ENCODE peak calls at places on chromosome 5, in six cellular contexts. R is GM13976; I is heart right ventricle; O is neural crest cell; E is choroid plexus epithelial cell; S is CD4-positive, alpha-beta T cell. H is an unnamed sample.

GRCh38 chr5:937151-937924 is 44.7 kb downstream of the TRIP13 start:
- DNase-seq in O (no peak), I (no peak), R (no peak), S (no peak), E (no peak), H (no peak)

GRCh38 chr5:56735845-56736641 is 79.3 kb upstream of the MAP3K1 start:
- DNase-seq in O (no peak), I (no peak), S (peak; percentile 8), E (no peak), R (no peak), H (no peak)

GRCh38 chr5:1292139-1292538 is 2.7 kb downstream of the TERT start:
- DNase-seq in I (no peak), S (no peak), R (no peak), O (no peak), E (no peak), H (no peak)

GRCh38 chr5:181217805-181218065 is 5.3 kb upstream of the TRIM41 start:
- DNase-seq in R (no peak), O (no peak), E (no peak), I (no peak), S (peak; percentile 43), H (no peak)

GRCh38 chr5:173016621-173017046 is 33.1 kb downstream of the ATP6V0E1 start:
- DNase-seq in S (no peak), E (peak; percentile 75), O (no peak), R (no peak), I (peak; percentile 42), H (peak; percentile 70)

GRCh38 chr5:78757269-78758053 is 108.9 kb upstream of the LHFPL2 start:
- DNase-seq in I (no peak), R (no peak), S (no peak), O (no peak), E (peak; percentile 70), H (peak; percentile 53)

GRCh38 chr5:131747180-131748105 is 49.4 kb downstream of the FNIP1 start:
- DNase-seq in S (no peak), E (peak; percentile 62), I (no peak), R (peak; percentile 31), O (no peak), H (peak; percentile 13)

GRCh38 chr5:172728481-172729241 is 42.3 kb downstream of the DUSP1 start:
- DNase-seq in E (no peak), S (no peak), O (no peak), I (no peak), R (no peak), H (no peak)

GRCh38 chr5:159101689-159102088 is 2.0 kb upstream of the EBF1 start:
- DNase-seq in I (no peak), R (no peak), O (no peak), E (no peak), S (no peak), H (no peak)

GRCh38 chr5:39102684-39103155 is 28.5 kb upstream of the RICTOR start:
- DNase-seq in S (no peak), R (no peak), I (no peak), E (peak; percentile 27), O (no peak), H (peak; percentile 68)

GRCh38 chr5:143033535-143034260 is 263.5 kb downstream of the ARHGAP26 start:
- DNase-seq in I (no peak), O (no peak), S (no peak), E (peak; percentile 75), R (no peak), H (peak; percentile 92)

GRCh38 chr5:121671624-121672023 is 180.1 kb upstream of the FTMT start:
- DNase-seq in S (no peak), R (no peak), I (no peak), O (no peak), E (no peak), H (no peak)

GRCh38 chr5:34717426-34718327 is 61.5 kb downstream of the RAI14 start:
- DNase-seq in R (no peak), S (no peak), O (no peak), I (no peak), E (peak; percentile 97), H (no peak)

GRCh38 chr5:137563646-137564474 is 64.7 kb upstream of the SPOCK1 start:
- DNase-seq in S (no peak), R (no peak), I (no peak), E (peak; percentile 85), O (no peak), H (peak; percentile 98)

GRCh38 chr5:177100714-177101121 is 14.0 kb downstream of the FGFR4 start:
- DNase-seq in E (no peak), O (no peak), R (no peak), I (no peak), S (no peak), H (no peak)

GRCh38 chr5:68534131-68534940 is 318.8 kb downstream of the PIK3R1 start:
- DNase-seq in E (peak; percentile 30), S (no peak), I (no peak), O (peak; percentile 14), R (no peak), H (no peak)

GRCh38 chr5:115840825-115841224 is 540 bp downstream of the ATG12 start:
- DNase-seq in R (no peak), O (no peak), E (no peak), I (no peak), S (no peak), H (no peak)

GRCh38 chr5:134139377-134139851 is 24.9 kb downstream of the TCF7 start:
- DNase-seq in I (no peak), E (no peak), R (no peak), O (no peak), S (peak; percentile 1), H (no peak)

GRCh38 chr5:56148453-56148971 is 84.6 kb downstream of the ANKRD55 start:
- DNase-seq in R (peak; percentile 48), I (no peak), E (no peak), O (no peak), S (no peak), H (no peak)

GRCh38 chr5:169795311-169795710 is 158.2 kb downstream of the DOCK2 start:
- DNase-seq in E (no peak), R (no peak), I (no peak), S (no peak), O (no peak), H (peak; percentile 58)
- TF ChIP-seq CTCF in E (no peak), R (no peak), I (no peak), S (no peak), O (no peak), H (no peak)

DNA sequence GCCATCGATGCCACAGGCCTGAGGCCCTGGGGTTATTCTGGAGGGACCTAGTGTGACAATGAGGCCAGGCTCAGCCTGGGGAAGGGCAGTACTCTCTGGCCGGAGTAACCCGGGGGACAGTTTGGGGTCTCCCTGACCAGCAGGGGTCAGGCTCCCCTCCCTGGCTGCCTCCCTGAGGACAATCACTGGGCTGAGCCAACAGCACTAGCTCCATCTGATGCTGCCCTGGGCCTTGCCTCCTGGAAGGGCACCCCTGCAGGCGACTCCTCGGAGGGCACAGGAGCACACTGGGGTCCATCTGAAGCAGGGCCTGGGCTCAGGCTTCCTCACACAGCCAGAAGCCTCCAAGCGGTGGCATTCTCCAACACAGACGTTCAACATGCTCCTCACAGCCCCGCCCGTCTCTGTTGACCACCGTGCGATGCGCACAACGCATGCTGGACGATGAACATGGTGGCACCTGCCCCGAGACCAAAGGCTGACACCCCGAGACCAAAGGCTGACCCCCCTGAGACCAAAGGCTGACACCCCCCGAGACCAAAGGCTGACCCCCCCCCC is 68.3 kb downstream of the ADAMTS2 start:
- DNase-seq in I (no peak), E (no peak), S (no peak), R (no peak), O (no peak), H (no peak)
- TF ChIP-seq CTCF in I (no peak), E (peak; percentile 30), S (no peak), R (no peak), O (peak; percentile 33), H (no peak)

GRCh38 chr5:141373673-141374317 is at the start of gene PCDHGA6:
- DNase-seq in O (no peak), R (no peak), S (no peak), E (peak; percentile 50), I (no peak), H (peak; percentile 17)
- TF ChIP-seq CTCF in O (no peak), R (peak; percentile 15), S (no peak), E (peak; percentile 58), I (peak; percentile 20), H (peak; percentile 27)

GRCh38 chr5:64347308-64347707 is 158.5 kb upstream of the RGS7BP start:
- DNase-seq in R (no peak), E (peak; percentile 18), S (no peak), I (no peak), O (no peak), H (peak; percentile 13)
- TF ChIP-seq CTCF in R (no peak), E (no peak), S (no peak), I (no peak), O (no peak), H (peak; percentile 21)

GRCh38 chr5:93870649-93871048 is 129.2 kb upstream of the POU5F2 start:
- DNase-seq in E (no peak), I (no peak), S (no peak), O (no peak), R (no peak), H (no peak)

GRCh38 chr5:93874491-93874890 is 133.1 kb upstream of the POU5F2 start:
- DNase-seq in O (no peak), S (no peak), I (no peak), R (no peak), E (peak; percentile 18), H (no peak)

GRCh38 chr5:93873211-93873736 is 131.9 kb upstream of the POU5F2 start:
- DNase-seq in O (no peak), E (no peak), S (no peak), R (no peak), I (no peak), H (no peak)

GRCh38 chr5:93874080-93874479 is 132.7 kb upstream of the POU5F2 start:
- DNase-seq in R (no peak), S (no peak), O (no peak), E (peak; percentile 18), I (no peak), H (peak; percentile 45)

DNA sequence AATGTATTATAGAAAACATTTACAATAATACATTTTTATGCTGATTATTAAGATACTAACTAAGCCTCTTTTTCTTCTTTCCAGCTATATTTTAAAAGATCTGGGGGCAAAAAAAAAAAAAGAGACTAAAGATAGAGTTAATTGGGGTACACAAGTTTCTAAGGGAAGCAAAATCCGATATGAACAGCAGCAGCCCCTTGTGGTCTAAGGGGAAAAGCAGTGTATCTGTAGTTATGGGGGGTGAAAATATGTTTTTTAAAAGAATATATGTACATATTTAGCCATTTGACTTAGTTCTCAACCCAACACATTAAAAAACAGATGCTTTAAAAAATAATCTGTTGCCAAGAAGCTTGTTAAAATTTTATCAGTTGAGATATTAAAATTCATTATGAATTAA is 134.3 kb upstream of the POU5F2 start:
- DNase-seq in I (no peak), O (no peak), E (peak; percentile 9), S (no peak), R (no peak), H (no peak)
- TF ChIP-seq CTCF in I (no peak), O (no peak), E (peak; percentile 49), S (no peak), R (no peak), H (no peak)

DNA sequence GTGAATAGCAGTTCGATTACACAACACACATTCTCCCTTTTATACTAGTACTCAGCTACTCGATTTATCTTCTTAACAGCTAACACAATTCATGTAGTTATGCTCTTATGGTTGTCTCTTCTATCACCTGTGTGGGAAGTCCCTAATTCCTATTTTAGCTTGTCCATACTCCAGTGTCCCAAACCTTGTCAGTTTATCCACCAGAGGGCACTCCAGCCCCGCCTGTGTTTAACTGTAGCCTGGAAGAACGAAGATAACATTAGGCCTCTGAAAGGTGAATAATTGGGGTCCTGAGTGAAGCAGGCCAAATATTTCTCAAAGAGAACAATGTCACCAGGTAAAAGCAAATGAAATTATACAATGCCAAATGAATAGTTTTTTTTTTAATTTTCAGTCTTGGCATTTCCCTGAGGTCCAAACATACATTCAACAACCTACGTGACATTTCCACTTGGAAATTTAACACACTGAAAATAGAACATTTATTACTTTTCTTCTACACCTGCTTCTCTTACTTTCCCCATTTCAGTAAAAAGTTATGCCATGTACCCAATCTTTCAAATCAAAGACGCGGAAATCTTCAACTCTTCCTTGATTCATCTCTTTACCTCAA is 560.7 kb downstream of the HTR1A start:
- DNase-seq in O (peak; percentile 72), E (peak; percentile 64), I (peak; percentile 54), R (peak; percentile 7), S (no peak), H (peak; percentile 77)
- TF ChIP-seq CTCF in O (peak; percentile 94), E (peak; percentile 89), I (peak; percentile 51), R (peak; percentile 64), S (peak; percentile 21), H (peak; percentile 69)

H was measured in MCF 10A.